ENCODE peak calls at places on chromosomes 11 and 22, in five cellular contexts. K is pancreas, P is adipocyte, A is ovary, S is fibroblast of mammary gland. W is an unnamed sample.

GRCh38 chr11:76313913-76314740 is 66.8 kb downstream of the THAP12 start:
- DNase-seq in S (no peak), K (no peak), P (no peak), A (no peak), W (no peak)

GRCh38 chr11:95156133-95156731 is 66.6 kb downstream of the ENDOD1 start:
- DNase-seq in A (no peak), S (no peak), K (no peak), P (no peak), W (no peak)

GRCh38 chr11:78453140-78453935 is 35.7 kb upstream of the GAB2 start:
- DNase-seq in A (no peak), P (peak), S (peak), K (no peak), W (no peak)

GRCh38 chr11:31649567-31649966 is 140.0 kb downstream of the ELP4 start:
- DNase-seq in K (no peak), A (no peak), S (no peak), P (no peak), W (no peak)

GRCh38 chr11:11979487-11980117 is 28.8 kb downstream of the DKK3 start:
- DNase-seq in A (no peak), K (no peak), S (peak), P (peak), W (peak)

GRCh38 chr11:3878036-3878584 is 22.6 kb downstream of the STIM1 start:
- DNase-seq in S (no peak), P (no peak), K (no peak), A (no peak), W (no peak)

GRCh38 chr11:23078289-23078971 is 218.2 kb upstream of the CCDC179 start:
- DNase-seq in P (peak), A (no peak), S (peak), K (no peak), W (peak)

GRCh38 chr11:41273908-41274307 is 185.5 kb downstream of the LRRC4C start:
- DNase-seq in P (no peak), A (no peak), K (no peak), S (no peak), W (no peak)

GRCh38 chr11:116844722-116845121 is 7.3 kb upstream of the APOA1 start:
- DNase-seq in A (no peak), K (no peak), P (no peak), S (no peak), W (no peak)

GRCh38 chr11:104043678-104044239 is 7.3 kb downstream of the DDI1 start:
- DNase-seq in K (no peak), P (no peak), A (no peak), S (peak), W (no peak)

GRCh38 chr11:47413908-47414684 is 5.7 kb downstream of the SLC39A13 start:
- DNase-seq in P (peak), S (peak), A (no peak), K (peak), W (peak)

GRCh38 chr11:19553683-19554333 is 158.8 kb upstream of the NAV2 start:
- DNase-seq in A (peak), K (peak), P (peak), S (peak), W (no peak)

GRCh38 chr22:27032121-27032761 is 374.9 kb downstream of the MIAT start:
- DNase-seq in K (peak), P (no peak), S (no peak), A (peak), W (no peak)

GRCh38 chr11:2842876-2843275 is 42.7 kb downstream of the CDKN1C start:
- DNase-seq in A (no peak), P (no peak), S (no peak), K (peak), W (no peak)

GRCh38 chr11:27468209-27468608 is 4.4 kb downstream of the LGR4 start:
- DNase-seq in S (peak), P (peak), A (no peak), K (no peak), W (no peak)

GRCh38 chr22:42991010-42991651 is 23.8 kb downstream of the PACSIN2 start:
- DNase-seq in S (peak), A (no peak), P (peak), K (no peak), W (peak)

GRCh38 chr11:5136246-5136645 is 1.9 kb downstream of the OR52A5 start:
- DNase-seq in K (no peak), S (no peak), P (no peak), A (no peak), W (no peak)

GRCh38 chr11:59689015-59689414 is 20.2 kb upstream of the PATL1 start:
- DNase-seq in S (no peak), P (no peak), K (no peak), A (no peak), W (no peak)

GRCh38 chr11:119832536-119832935 is 103.5 kb upstream of the NECTIN1 start:
- DNase-seq in S (peak), A (peak), P (peak), K (peak), W (no peak)

GRCh38 chr11:66112640-66113098 is 42.6 kb downstream of the PACS1 start:
- DNase-seq in A (no peak), P (peak), S (peak), K (no peak), W (peak)

GRCh38 chr11:6307879-6308278 is 12.4 kb downstream of the CAVIN3 start:
- DNase-seq in A (no peak), K (no peak), S (peak), P (no peak), W (no peak)

GRCh38 chr11:2576116-2576515 is 123.7 kb downstream of the KCNQ1OT1 start:
- DNase-seq in K (peak), P (no peak), S (no peak), A (peak), W (no peak)

GRCh38 chr11:22466809-22467208 is 128.6 kb downstream of the SLC17A6 start:
- DNase-seq in A (no peak), P (peak), K (no peak), S (peak), W (peak)

GRCh38 chr22:45925811-45926351 is 51.1 kb downstream of the WNT7B start:
- DNase-seq in P (no peak), S (no peak), A (no peak), K (no peak), W (no peak)

GRCh38 chr11:26344647-26345046 is 12.7 kb downstream of the ANO3 start:
- DNase-seq in A (no peak), K (no peak), S (peak), P (peak), W (no peak)

GRCh38 chr11:119694334-119694733 is 34.7 kb downstream of the NECTIN1 start:
- DNase-seq in S (no peak), P (no peak), K (peak), A (no peak), W (no peak)

GRCh38 chr22:17845340-17845739 is 71.1 kb upstream of the BID start:
- DNase-seq in S (no peak), A (no peak), K (no peak), P (no peak), W (no peak)

GRCh38 chr11:130514316-130514715 is 65.9 kb downstream of the ADAMTS15 start:
- DNase-seq in P (peak), S (peak), K (no peak), A (no peak), W (peak)

GRCh38 chr11:64688534-64688982 is 34.4 kb downstream of the NRXN2 start:
- DNase-seq in S (peak), A (peak), P (peak), K (peak), W (peak)

GRCh38 chr11:128860571-128861361 is 6.3 kb downstream of the KCNJ1 start:
- DNase-seq in K (no peak), S (no peak), A (no peak), P (peak), W (no peak)

GRCh38 chr11:97072420-97072819 is 682.6 kb downstream of the JRKL start:
- DNase-seq in S (no peak), K (no peak), P (no peak), A (no peak), W (no peak)

GRCh38 chr11:12683857-12684256 is 9.6 kb downstream of the TEAD1 start:
- DNase-seq in A (no peak), P (peak), K (no peak), S (peak), W (no peak)

GRCh38 chr11:15006139-15006759 is 34.1 kb upstream of the CALCA start:
- DNase-seq in K (no peak), P (peak), A (no peak), S (peak), W (peak)

GRCh38 chr11:125091247-125091876 is 20.1 kb downstream of the TMEM218 start:
- DNase-seq in S (peak), K (no peak), A (peak), P (peak), W (peak)

GRCh38 chr11:115297330-115297729 is 206.9 kb downstream of the CADM1 start:
- DNase-seq in K (no peak), P (no peak), A (no peak), S (no peak), W (no peak)

GRCh38 chr22:49019737-49020136 is 807.9 kb downstream of the BRD1 start:
- DNase-seq in P (no peak), S (no peak), A (no peak), K (no peak), W (no peak)

GRCh38 chr11:46102843-46103242 is 18.4 kb downstream of the PHF21A start:
- DNase-seq in A (no peak), S (no peak), P (no peak), K (no peak), W (no peak)
- H3K4me3 ChIP-seq in A (no peak), S (no peak), P (no peak), K (no peak), W (no peak)

GRCh38 chr22:37283393-37283937 is 1.2 kb downstream of the CYTH4 start:
- DNase-seq in S (no peak), K (no peak), A (no peak), P (no peak), W (no peak)

GRCh38 chr22:37281195-37281594 is 1.1 kb upstream of the CYTH4 start:
- DNase-seq in K (no peak), S (no peak), A (no peak), P (no peak), W (no peak)

GRCh38 chr22:37282385-37282677 is at the start of gene CYTH4:
- DNase-seq in P (no peak), S (no peak), K (no peak), A (no peak), W (no peak)

GRCh38 chr22:37280718-37281117 is 1.6 kb upstream of the CYTH4 start:
- DNase-seq in S (no peak), K (no peak), P (no peak), A (no peak), W (no peak)

DNA sequence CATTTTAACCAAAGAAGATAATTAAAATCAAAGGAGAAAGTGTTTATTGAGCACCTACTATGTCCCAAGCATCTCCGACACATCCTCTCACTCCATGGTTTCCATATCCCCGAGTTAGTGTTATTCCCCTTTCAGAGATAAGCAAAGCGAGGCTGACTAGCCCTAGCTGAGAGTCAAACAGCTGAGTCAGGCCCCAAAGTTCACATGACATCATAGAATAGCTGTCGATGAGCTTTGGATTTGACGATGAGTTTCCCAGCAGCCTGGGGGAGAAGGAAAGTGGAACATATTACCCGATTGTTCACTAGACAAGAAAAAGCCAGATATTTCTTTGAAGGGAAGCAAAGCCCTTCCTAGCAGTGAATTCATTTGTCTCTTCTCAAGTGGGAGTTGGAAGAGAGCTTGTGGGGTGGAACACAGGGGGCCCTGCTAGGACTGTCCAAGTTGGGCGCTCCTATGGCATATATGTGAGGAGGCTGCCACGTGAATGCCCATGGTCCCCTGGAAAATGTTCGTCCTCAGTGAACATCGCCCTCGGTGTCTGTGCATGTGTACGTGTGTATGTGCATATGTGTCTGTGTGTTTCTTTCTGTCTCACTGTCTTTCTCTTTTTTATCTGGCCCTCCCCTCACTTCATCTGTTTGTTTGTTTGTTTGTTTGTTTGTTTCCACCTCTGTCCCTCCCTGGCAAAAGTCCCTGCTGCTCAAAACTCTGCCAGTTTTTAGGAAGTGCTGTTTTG is 493 bp upstream of the CYTH4 start:
- DNase-seq in S (no peak), K (no peak), P (no peak), A (no peak), W (no peak)
- H3K4me3 ChIP-seq in S (no peak), K (no peak), P (no peak), A (no peak), W (no peak)

DNA sequence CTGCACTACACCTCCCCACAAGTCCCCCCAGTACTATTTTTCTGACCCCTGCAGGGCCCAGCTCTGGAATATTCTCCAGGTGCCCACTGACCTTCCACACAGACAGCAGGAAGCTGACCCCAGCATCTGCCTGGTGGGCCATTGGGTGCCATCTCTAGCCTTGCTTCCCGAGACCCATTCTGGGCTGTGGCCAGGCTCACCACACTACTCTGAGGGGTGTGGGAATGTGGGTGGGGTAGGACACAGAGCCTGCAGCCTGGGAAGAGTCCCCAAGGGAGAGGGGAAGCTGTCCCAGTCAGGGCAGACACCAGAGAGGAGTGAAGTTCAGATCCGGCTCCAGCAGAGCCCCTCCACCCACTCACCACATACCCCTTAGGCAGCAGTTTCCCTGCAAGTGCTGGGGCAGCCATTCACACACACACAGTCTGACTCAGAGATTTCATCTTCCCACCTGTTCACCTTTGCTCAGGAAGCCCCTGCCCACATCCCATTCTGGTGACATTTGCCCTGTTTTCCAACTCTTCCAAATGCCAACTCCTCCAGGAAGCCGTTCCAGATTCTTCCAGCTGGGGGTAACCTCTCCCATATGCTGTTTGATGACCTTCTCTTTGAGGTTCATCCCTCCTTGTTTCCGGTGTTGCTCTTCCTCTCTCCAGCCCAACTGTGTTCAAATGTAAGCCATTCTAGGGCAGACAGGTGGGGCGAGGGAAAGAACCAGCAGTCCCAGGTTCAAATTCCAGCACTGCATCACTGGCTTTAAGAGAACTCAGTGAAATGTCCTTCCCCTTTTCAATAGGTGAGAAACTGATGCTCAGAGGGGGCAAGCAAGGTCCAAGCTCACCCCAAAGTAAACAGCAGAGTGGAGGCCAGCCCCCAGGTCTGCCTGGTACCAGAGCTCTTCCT is 2.0 kb downstream of the SLCO2B1 start:
- DNase-seq in P (no peak), A (no peak), S (no peak), K (peak), W (no peak)
- H3K4me3 ChIP-seq in P (no peak), A (no peak), S (no peak), K (no peak), W (no peak)

DNA sequence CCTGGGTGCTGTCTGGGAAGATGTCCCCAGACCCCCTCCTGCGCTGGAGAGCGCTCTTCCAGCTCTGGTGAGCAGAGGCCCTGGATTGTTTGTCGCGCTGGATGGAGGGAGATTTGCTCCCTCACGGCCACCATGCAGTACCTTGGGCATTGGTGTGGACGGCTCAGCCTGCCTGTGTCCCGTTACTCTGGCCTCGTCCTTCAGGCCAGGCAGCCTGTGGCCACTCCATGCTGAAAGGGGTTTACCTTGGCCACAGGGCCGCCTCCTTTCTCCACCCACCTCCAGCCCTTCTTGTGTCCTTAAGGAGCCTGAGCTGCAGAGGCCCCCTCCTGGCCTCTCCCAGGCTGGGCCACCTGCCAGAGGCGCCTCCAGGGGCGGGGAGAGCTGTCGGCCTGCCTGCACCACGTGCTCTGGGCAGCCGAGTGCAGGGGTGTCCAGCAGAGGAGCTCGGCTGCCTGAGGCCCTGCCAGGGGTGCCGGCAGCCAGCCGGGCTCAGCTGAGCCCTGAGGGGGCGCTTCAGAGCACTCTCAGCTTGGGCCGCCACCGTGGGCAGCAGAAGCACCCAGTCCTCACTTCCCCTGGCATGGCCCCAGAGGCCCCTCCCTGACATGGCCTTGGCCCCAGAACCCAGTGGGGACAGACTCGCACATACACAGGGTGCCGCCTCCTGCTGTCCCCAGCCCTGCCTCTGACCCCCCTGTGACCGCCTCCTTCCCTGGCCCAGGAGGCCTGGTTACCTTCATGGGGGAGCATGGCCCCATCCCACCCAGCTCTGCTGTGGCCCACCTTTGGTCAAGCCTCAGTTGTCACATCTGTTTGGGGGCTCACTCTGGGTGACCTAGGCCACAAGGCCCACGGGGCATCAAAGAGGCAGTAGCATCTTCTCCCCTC is 3.4 kb downstream of the CCND1 start:
- DNase-seq in S (peak), A (peak), P (peak), K (peak), W (peak)
- H3K4me3 ChIP-seq in S (peak), A (no peak), P (peak), K (peak), W (peak)

DNA sequence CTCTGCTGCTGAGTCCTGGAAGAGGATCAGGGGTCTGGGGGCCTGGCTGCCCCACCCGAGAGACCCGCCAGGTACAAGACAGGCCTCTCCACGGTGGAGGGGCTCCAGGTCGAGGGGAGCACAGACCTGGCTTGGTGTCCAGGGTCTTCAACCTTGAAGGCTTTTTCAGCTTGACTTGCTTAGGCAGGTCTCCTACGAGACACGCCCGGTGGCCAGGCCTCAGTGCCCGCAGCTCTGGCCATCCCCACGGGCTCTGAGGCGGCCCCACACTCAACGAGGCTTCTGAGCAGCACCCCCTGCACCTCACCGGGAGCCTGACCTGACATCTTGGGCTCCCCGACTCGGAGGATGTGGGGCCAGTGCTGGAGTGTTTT is 6.6 kb upstream of the PLXNB2 start:
- DNase-seq in K (no peak), P (no peak), A (no peak), S (no peak), W (no peak)
- H3K4me3 ChIP-seq in K (no peak), P (no peak), A (no peak), S (no peak), W (no peak)

GRCh38 chr11:121194731-121195596 is 93.9 kb downstream of the TECTA start:
- DNase-seq in P (peak), A (peak), K (no peak), S (peak), W (peak)
- H3K4me3 ChIP-seq in P (no peak), A (no peak), K (no peak), S (no peak), W (no peak)

GRCh38 chr22:38843716-38844660 is at the start of gene NPTXR:
- DNase-seq in P (peak), A (peak), K (peak), S (no peak), W (no peak)
- H3K4me3 ChIP-seq in P (peak), A (peak), K (peak), S (no peak), W (peak)